ENCODE peak calls at places on chromosomes 2 and 18, in ten cellular contexts. E is adrenal gland, F is Peyer's patch, D is adipocyte, K is cardiac muscle cell, X is Caco-2, A is psoas muscle, J is GM23248, Y is AG04450, G is neural progenitor cell. R is an unnamed sample. For H3K9me3, the result is how much of the 10 kb centered on the place peaks cover.

GRCh38 chr2:6068441-6068935 is 376.3 kb downstream of the SOX11 start:
- DNase-seq in X (no peak), G (no peak), F (no peak), D (no peak), K (no peak), E (no peak), A (no peak), J (no peak), Y (no peak), R (no peak)

GRCh38 chr2:43127941-43128561 is 98.4 kb downstream of the ZFP36L2 start:
- DNase-seq in E (no peak), J (no peak), F (no peak), Y (no peak), G (no peak), K (no peak), A (no peak), X (no peak), D (no peak), R (peak)

GRCh38 chr2:159010340-159010739 is 41.9 kb downstream of the TANC1 start:
- DNase-seq in J (peak), X (no peak), A (no peak), Y (no peak), G (no peak), F (no peak), E (peak), D (peak), K (peak), R (no peak)

GRCh38 chr2:207202645-207203044 is 36.9 kb upstream of the KLF7 start:
- DNase-seq in F (no peak), A (no peak), G (peak), E (no peak), X (peak), Y (no peak), D (peak), J (peak), K (peak), R (no peak)

GRCh38 chr2:215136669-215137328 is 1.6 kb downstream of the ABCA12 start:
- DNase-seq in J (peak), D (peak), F (no peak), G (no peak), Y (no peak), K (peak), A (no peak), X (no peak), E (no peak), R (no peak)

GRCh38 chr2:43027103-43027482 is 199.3 kb downstream of the ZFP36L2 start:
- DNase-seq in E (no peak), F (peak), A (no peak), G (no peak), K (no peak), J (no peak), D (no peak), Y (no peak), X (no peak), R (no peak)

GRCh38 chr2:106065268-106065982 is 128.7 kb downstream of the UXS1 start:
- DNase-seq in J (no peak), G (peak), F (no peak), K (peak), E (no peak), Y (no peak), X (no peak), A (peak), D (peak), R (peak)

GRCh38 chr2:235268535-235268934 is 225.3 kb upstream of the AGAP1 start:
- DNase-seq in E (no peak), A (no peak), J (peak), X (no peak), F (no peak), G (no peak), D (peak), K (peak), Y (peak), R (no peak)

GRCh38 chr2:174573621-174574081 is 24.0 kb downstream of the WIPF1 start:
- DNase-seq in J (no peak), E (no peak), D (no peak), F (no peak), Y (no peak), K (peak), A (no peak), X (no peak), G (no peak), R (peak)

GRCh38 chr2:173394575-173394974 is 39.9 kb downstream of the CDCA7 start:
- DNase-seq in J (no peak), K (no peak), Y (no peak), A (no peak), X (no peak), F (no peak), D (no peak), G (no peak), E (no peak), R (no peak)

GRCh38 chr2:71254078-71254477 is 27.2 kb upstream of the PAIP2B start:
- DNase-seq in E (no peak), A (no peak), Y (no peak), D (no peak), F (no peak), J (no peak), X (no peak), K (no peak), G (no peak), R (no peak)

GRCh38 chr2:226620176-226620575 is 179.4 kb downstream of the IRS1 start:
- DNase-seq in J (no peak), G (no peak), K (no peak), X (no peak), A (no peak), E (no peak), D (no peak), F (no peak), Y (no peak), R (no peak)

GRCh38 chr2:84849271-84849952 is 31.5 kb downstream of the TRABD2A start:
- DNase-seq in K (no peak), X (no peak), Y (no peak), F (no peak), E (no peak), G (no peak), J (peak), A (no peak), D (peak), R (no peak)

GRCh38 chr18:7021994-7022840 is 95.4 kb downstream of the LAMA1 start:
- DNase-seq in A (no peak), X (peak), J (peak), G (peak), F (peak), D (peak), E (peak), K (peak), Y (no peak), R (no peak)

GRCh38 chr2:54678719-54679118 is 44.7 kb upstream of the EML6 start:
- DNase-seq in A (no peak), J (no peak), Y (no peak), G (no peak), F (no peak), E (no peak), D (no peak), K (no peak), X (no peak), R (no peak)

GRCh38 chr2:229083606-229084349 is 187.3 kb downstream of the PID1 start:
- DNase-seq in G (no peak), X (no peak), F (no peak), D (no peak), E (no peak), K (no peak), J (no peak), Y (no peak), A (no peak), R (no peak)

GRCh38 chr2:63775191-63775590 is 66.5 kb upstream of the UGP2 start:
- DNase-seq in A (no peak), J (no peak), Y (no peak), K (no peak), E (no peak), X (no peak), D (no peak), G (no peak), F (no peak), R (no peak)

GRCh38 chr2:66865161-66865560 is 430.2 kb downstream of the MEIS1 start:
- DNase-seq in F (no peak), D (peak), E (no peak), X (no peak), K (no peak), Y (no peak), A (no peak), J (peak), G (no peak), R (no peak)

GRCh38 chr18:65235966-65236634 is 514.7 kb upstream of the CDH7 start:
- DNase-seq in X (no peak), A (no peak), J (no peak), K (no peak), Y (no peak), F (no peak), D (no peak), G (no peak), E (peak), R (peak)

GRCh38 chr2:189466656-189467055 is 25.4 kb downstream of the WDR75 start:
- DNase-seq in Y (peak), A (no peak), E (no peak), X (peak), J (peak), D (peak), K (peak), G (peak), F (no peak), R (no peak)

GRCh38 chr2:102872388-102872787 is 110.6 kb downstream of the TMEM182 start:
- DNase-seq in A (no peak), E (no peak), K (no peak), J (peak), D (peak), X (no peak), G (no peak), Y (no peak), F (no peak), R (no peak)

GRCh38 chr2:234771985-234772774 is 179.6 kb upstream of the SH3BP4 start:
- DNase-seq in X (no peak), J (peak), Y (no peak), D (no peak), A (no peak), G (no peak), F (no peak), K (peak), E (peak), R (no peak)

GRCh38 chr2:109604597-109604996 is 9.2 kb downstream of the SEPTIN10 start:
- DNase-seq in J (peak), K (peak), E (peak), F (no peak), G (no peak), D (no peak), X (no peak), Y (no peak), A (no peak), R (no peak)

GRCh38 chr2:10378189-10378588 is 69.9 kb downstream of the ODC1 start:
- DNase-seq in A (no peak), K (no peak), F (no peak), D (no peak), G (no peak), J (no peak), Y (no peak), X (no peak), E (no peak), R (no peak)

GRCh38 chr2:19717446-19717845 is 184.3 kb downstream of the TTC32 start:
- DNase-seq in A (no peak), E (no peak), F (no peak), J (no peak), X (no peak), K (no peak), G (no peak), Y (no peak), D (no peak), R (no peak)

GRCh38 chr2:96251721-96252292 is 14.0 kb downstream of the TMEM127 start:
- DNase-seq in K (peak), D (peak), J (peak), A (peak), E (peak), F (no peak), Y (peak), X (peak), G (peak), R (peak)

GRCh38 chr2:54809814-54810213 is 86.4 kb downstream of the EML6 start:
- DNase-seq in E (no peak), G (no peak), F (no peak), K (no peak), D (peak), Y (no peak), X (no peak), A (no peak), J (peak), R (no peak)

GRCh38 chr18:22683196-22683676 is 249.9 kb upstream of the RBBP8 start:
- DNase-seq in J (peak), E (peak), D (peak), K (peak), G (no peak), A (peak), Y (peak), F (peak), X (peak), R (peak)

GRCh38 chr18:58493070-58493469 is 135.8 kb downstream of the ALPK2 start:
- DNase-seq in K (no peak), Y (no peak), J (no peak), F (no peak), X (no peak), A (no peak), E (no peak), G (no peak), D (no peak), R (no peak)
- H3K9me3 ChIP-seq in K (under half), Y (under half), J (under half), F (under half), X (under half), A (under half), E (under half), G (under half), D (under half), R (under half)

DNA sequence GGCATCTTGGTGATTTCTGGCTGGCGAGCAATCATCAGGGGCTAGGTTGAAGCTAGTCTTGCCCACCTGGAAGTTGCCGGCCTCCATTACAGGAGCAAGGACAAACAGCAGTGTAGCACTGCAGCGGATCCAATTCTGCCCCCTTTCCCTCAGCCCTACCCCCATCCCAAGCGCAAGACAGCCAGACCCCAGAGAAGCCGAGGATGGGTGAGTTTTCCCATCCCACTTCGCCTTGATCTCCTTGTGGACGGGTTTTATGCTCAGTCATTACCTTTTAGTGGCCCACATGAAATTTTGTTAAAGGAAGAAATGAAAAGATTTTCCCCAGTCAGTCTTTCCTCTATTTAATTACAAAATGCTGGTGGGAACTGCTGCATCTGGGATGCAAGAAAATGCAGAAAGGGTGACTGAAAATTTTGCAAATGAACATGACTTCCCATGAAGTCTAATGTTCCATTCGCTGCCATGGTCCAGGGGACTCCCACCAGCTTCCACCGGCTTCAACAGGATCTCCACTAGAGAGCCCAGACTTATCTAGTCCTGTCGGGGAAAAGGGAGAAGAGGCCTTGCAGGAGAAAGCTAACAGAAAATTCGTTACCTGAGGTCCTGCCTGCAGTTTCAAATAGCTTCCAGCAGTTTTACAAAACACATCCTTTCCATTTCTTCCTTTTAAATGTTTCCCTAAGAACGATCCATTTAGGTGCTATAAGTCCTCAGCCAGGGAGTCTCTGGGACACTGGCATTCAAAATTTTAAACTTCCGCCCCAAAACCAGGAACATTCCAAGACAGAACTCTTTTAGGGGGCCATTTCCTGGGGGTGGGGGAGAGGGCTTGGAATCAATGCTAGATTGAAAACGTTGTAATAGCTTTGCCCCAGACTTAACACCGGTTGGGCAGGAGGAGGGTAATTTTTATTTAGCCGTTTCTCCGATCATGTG is 1.9 kb upstream of the HOXD9 start:
- DNase-seq in A (no peak), X (no peak), G (no peak), D (no peak), F (no peak), Y (no peak), K (no peak), E (no peak), J (no peak), R (no peak)
- H3K9me3 ChIP-seq in A (under half), X (under half), G (under half), D (under half), F (under half), Y (under half), K (under half), E (under half), J (under half), R (under half)

DNA sequence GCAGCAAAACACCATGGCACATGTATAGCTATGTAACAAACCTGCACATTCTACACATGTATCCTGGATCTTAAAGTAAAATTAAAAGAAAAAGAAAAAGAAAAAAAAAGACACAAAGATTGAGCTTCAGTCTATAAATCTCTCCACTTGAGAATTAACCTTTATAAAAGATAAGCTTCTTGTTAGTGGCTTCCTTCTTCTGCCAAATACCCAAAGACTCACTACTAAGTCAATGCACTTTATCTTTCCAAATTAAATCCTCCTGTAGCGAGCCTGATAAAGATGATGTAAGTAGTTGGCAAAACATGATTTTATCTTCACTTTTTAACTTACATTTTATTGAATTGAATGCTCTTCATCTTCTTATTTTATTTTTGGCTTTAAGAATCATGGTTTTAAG is 349.9 kb downstream of the TRIB2 start:
- DNase-seq in A (no peak), X (no peak), J (no peak), Y (no peak), K (no peak), F (no peak), G (no peak), E (no peak), D (no peak), R (no peak)
- H3K9me3 ChIP-seq in A (under half), X (under half), J (under half), Y (under half), K (under half), F (under half), G (under half), E (under half), D (under half), R (under half)

GRCh38 chr18:8413189-8413588 is 196.0 kb upstream of the RAB12 start:
- DNase-seq in F (no peak), X (no peak), E (no peak), G (no peak), Y (no peak), A (no peak), K (no peak), J (no peak), D (no peak), R (no peak)

GRCh38 chr18:8413751-8414150 is 195.5 kb upstream of the RAB12 start:
- DNase-seq in E (no peak), J (no peak), A (no peak), F (no peak), X (no peak), K (no peak), D (no peak), Y (no peak), G (no peak), R (no peak)

GRCh38 chr18:8412117-8412516 is 197.1 kb upstream of the RAB12 start:
- DNase-seq in Y (no peak), A (no peak), E (no peak), F (no peak), J (no peak), D (no peak), G (no peak), X (no peak), K (no peak), R (no peak)

GRCh38 chr18:8409151-8409550 is 200.1 kb upstream of the RAB12 start:
- DNase-seq in F (no peak), E (no peak), D (no peak), J (no peak), X (no peak), G (no peak), Y (no peak), A (no peak), K (no peak), R (no peak)

DNA sequence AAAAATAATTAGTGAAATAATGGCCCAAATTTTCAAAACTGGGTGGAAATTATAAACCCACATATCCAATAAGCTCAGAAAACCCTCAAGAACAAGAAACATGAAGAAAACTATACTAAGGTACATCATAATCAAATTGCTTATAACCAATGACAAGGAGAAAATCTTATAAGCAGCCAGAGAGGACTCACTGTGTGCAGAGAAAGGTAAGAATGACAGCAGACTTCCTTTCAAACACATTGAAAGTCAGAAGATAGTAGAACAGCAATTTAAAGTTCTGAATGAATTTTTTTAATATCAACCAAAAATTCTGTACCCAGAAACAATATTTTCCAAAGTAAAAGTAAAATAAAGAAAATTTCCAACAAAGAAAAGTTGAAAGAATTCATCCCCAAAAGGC is 197.7 kb upstream of the RAB12 start:
- DNase-seq in F (no peak), G (no peak), D (no peak), J (peak), E (no peak), Y (no peak), K (no peak), A (no peak), X (no peak), R (no peak)
- H3K9me3 ChIP-seq in F (under half), G (under half), D (half or more), J (under half), E (under half), Y (under half), K (under half), A (under half), X (under half), R (under half)

GRCh38 chr2:62744603-62745002 is 39.1 kb downstream of the EHBP1 start:
- DNase-seq in K (no peak), G (no peak), Y (no peak), J (no peak), D (no peak), F (no peak), E (no peak), A (no peak), X (no peak), R (no peak)
- H3K9me3 ChIP-seq in K (under half), G (under half), Y (under half), J (under half), D (under half), F (under half), E (under half), A (under half), X (under half), R (under half)

DNA sequence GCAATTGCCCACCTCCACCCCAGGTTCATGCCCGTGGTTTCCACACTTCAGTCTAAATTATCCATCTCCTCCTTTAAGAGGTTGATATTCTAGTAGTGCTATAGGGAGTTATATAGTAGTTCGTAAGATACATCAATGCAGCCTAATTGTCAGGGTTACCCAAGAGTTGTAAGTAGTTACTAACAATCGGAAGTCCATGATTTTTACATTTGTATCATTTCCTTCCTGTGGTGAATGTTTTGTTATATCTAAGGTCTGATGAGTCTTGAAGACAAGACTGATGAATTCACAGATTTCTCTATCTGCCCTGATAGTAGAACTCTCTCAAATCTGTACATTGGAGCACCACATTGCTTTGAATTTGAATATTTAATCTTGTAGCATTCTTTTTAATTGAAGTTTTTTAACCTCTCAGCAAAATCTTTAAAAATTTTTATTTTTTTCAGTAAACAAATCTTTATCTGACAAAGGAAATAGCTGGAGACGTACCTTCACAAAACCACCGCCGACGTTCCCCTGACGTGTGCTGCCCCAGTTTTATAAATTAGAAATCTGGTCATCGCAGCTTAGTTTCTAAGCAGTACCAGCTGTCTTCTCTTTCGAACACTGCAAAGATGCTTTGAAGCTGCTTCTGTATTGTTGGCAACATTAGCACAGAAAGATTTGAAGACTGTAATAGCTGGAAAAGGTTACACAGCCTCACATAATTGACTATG is 264.6 kb downstream of the SOCS6 start:
- DNase-seq in D (no peak), E (no peak), K (no peak), A (no peak), J (no peak), F (no peak), Y (no peak), G (no peak), X (no peak), R (no peak)
- H3K9me3 ChIP-seq in D (under half), E (under half), K (under half), A (under half), J (under half), F (under half), Y (under half), G (under half), X (under half), R (under half)